ENCODE peak calls at places on chromosomes 11 and 22, in five cellular contexts. One of them, this sample, is unnamed.
A peak's percentile ranks its signal among the peaks of the same experiment; 100 is the strongest.

GRCh38 chr11:45332486-45332934 is 46.4 kb upstream of the SYT13 start:
- DNase-seq in HEK293T: peak; percentile 73
- DNase-seq in NCI-H1092: peak; percentile 42
- DNase-seq in astrocyte of the spinal cord: peak; percentile 30
- DNase-seq in GM03348: peak; percentile 82
- DNase-seq in this sample: peak; percentile 59

GRCh38 chr22:43152355-43153071 is 1.2 kb downstream of the TSPO start:
- DNase-seq in HEK293T: no peak
- DNase-seq in NCI-H1092: no peak
- DNase-seq in astrocyte of the spinal cord: peak; percentile 38
- DNase-seq in GM03348: peak; percentile 86
- DNase-seq in this sample: no peak

GRCh38 chr11:69218946-69219720 is 63.4 kb downstream of the SMIM38 start:
- DNase-seq in HEK293T: no peak
- DNase-seq in NCI-H1092: no peak
- DNase-seq in astrocyte of the spinal cord: no peak
- DNase-seq in GM03348: no peak
- DNase-seq in this sample: no peak

GRCh38 chr22:37749223-37749622 is 52.4 kb downstream of the TRIOBP start:
- DNase-seq in HEK293T: no peak
- DNase-seq in NCI-H1092: no peak
- DNase-seq in astrocyte of the spinal cord: no peak
- DNase-seq in GM03348: no peak
- DNase-seq in this sample: no peak

GRCh38 chr11:134907636-134908035 is 495.6 kb upstream of the B3GAT1 start:
- DNase-seq in HEK293T: no peak
- DNase-seq in NCI-H1092: no peak
- DNase-seq in astrocyte of the spinal cord: no peak
- DNase-seq in GM03348: no peak
- DNase-seq in this sample: no peak

GRCh38 chr11:9150501-9150900 is 59.1 kb upstream of the SCUBE2 start:
- DNase-seq in HEK293T: no peak
- DNase-seq in NCI-H1092: no peak
- DNase-seq in astrocyte of the spinal cord: peak; percentile 66
- DNase-seq in GM03348: peak; percentile 37
- DNase-seq in this sample: no peak

GRCh38 chr11:8205566-8205965 is 36.7 kb upstream of the RIC3 start:
- DNase-seq in HEK293T: no peak
- DNase-seq in NCI-H1092: no peak
- DNase-seq in astrocyte of the spinal cord: no peak
- DNase-seq in GM03348: no peak
- DNase-seq in this sample: no peak

GRCh38 chr11:63670738-63671321 is 346 bp downstream of the ATL3 start:
- DNase-seq in HEK293T: peak; percentile 40
- DNase-seq in NCI-H1092: peak; percentile 52
- DNase-seq in astrocyte of the spinal cord: no peak
- DNase-seq in GM03348: peak; percentile 79
- DNase-seq in this sample: peak; percentile 56

GRCh38 chr22:27420817-27421361 is 380.7 kb downstream of the MN1 start:
- DNase-seq in HEK293T: no peak
- DNase-seq in NCI-H1092: peak; percentile 39
- DNase-seq in astrocyte of the spinal cord: peak; percentile 98
- DNase-seq in GM03348: peak; percentile 90
- DNase-seq in this sample: no peak

GRCh38 chr11:109940816-109941215 is 152.4 kb upstream of the ZC3H12C start:
- DNase-seq in HEK293T: no peak
- DNase-seq in NCI-H1092: no peak
- DNase-seq in astrocyte of the spinal cord: peak; percentile 71
- DNase-seq in GM03348: no peak
- DNase-seq in this sample: no peak

GRCh38 chr22:37454857-37455686 is 27.8 kb upstream of the ELFN2 start:
- DNase-seq in HEK293T: no peak
- DNase-seq in NCI-H1092: peak; percentile 58
- DNase-seq in astrocyte of the spinal cord: peak; percentile 87
- DNase-seq in GM03348: peak; percentile 76
- DNase-seq in this sample: no peak

GRCh38 chr11:8256271-8257002 is 7.2 kb downstream of the LMO1 start:
- DNase-seq in HEK293T: no peak
- DNase-seq in NCI-H1092: no peak
- DNase-seq in astrocyte of the spinal cord: no peak
- DNase-seq in GM03348: no peak
- DNase-seq in this sample: no peak

GRCh38 chr11:129331871-129332274 is 43.8 kb upstream of the BARX2 start:
- DNase-seq in HEK293T: peak; percentile 81
- DNase-seq in NCI-H1092: peak; percentile 95
- DNase-seq in astrocyte of the spinal cord: peak; percentile 74
- DNase-seq in GM03348: peak; percentile 88
- DNase-seq in this sample: peak; percentile 36

GRCh38 chr11:72743321-72744221 is 8.6 kb downstream of the ARAP1 start:
- DNase-seq in HEK293T: no peak
- DNase-seq in NCI-H1092: no peak
- DNase-seq in astrocyte of the spinal cord: no peak
- DNase-seq in GM03348: no peak
- DNase-seq in this sample: no peak

GRCh38 chr11:10600570-10601248 is 32.2 kb upstream of the LYVE1 start:
- DNase-seq in HEK293T: no peak
- DNase-seq in NCI-H1092: no peak
- DNase-seq in astrocyte of the spinal cord: no peak
- DNase-seq in GM03348: no peak
- DNase-seq in this sample: no peak

GRCh38 chr22:45073064-45073463 is 63.3 kb upstream of the PHF21B start:
- DNase-seq in HEK293T: no peak
- DNase-seq in NCI-H1092: no peak
- DNase-seq in astrocyte of the spinal cord: no peak
- DNase-seq in GM03348: no peak
- DNase-seq in this sample: no peak

GRCh38 chr11:118514103-118514502 is 13.2 kb upstream of the TTC36 start:
- DNase-seq in HEK293T: no peak
- DNase-seq in NCI-H1092: no peak
- DNase-seq in astrocyte of the spinal cord: no peak
- DNase-seq in GM03348: no peak
- DNase-seq in this sample: no peak

GRCh38 chr22:48577014-48577690 is 1250.5 kb downstream of the BRD1 start:
- DNase-seq in HEK293T: no peak
- DNase-seq in NCI-H1092: no peak
- DNase-seq in astrocyte of the spinal cord: no peak
- DNase-seq in GM03348: no peak
- DNase-seq in this sample: no peak

GRCh38 chr22:39287076-39287743 is 32.2 kb downstream of the RPL3 start:
- DNase-seq in HEK293T: no peak
- DNase-seq in NCI-H1092: no peak
- DNase-seq in astrocyte of the spinal cord: no peak
- DNase-seq in GM03348: no peak
- DNase-seq in this sample: no peak

GRCh38 chr22:21621891-21622623 is 7.8 kb downstream of the YDJC start:
- DNase-seq in HEK293T: no peak
- DNase-seq in NCI-H1092: no peak
- DNase-seq in astrocyte of the spinal cord: no peak
- DNase-seq in GM03348: no peak
- DNase-seq in this sample: no peak

GRCh38 chr11:7416080-7416479 is 69.2 kb upstream of the OLFML1 start:
- DNase-seq in HEK293T: no peak
- DNase-seq in NCI-H1092: no peak
- DNase-seq in astrocyte of the spinal cord: no peak
- DNase-seq in GM03348: no peak
- DNase-seq in this sample: no peak

GRCh38 chr22:46810856-46811786 is 48.7 kb downstream of the TBC1D22A start:
- DNase-seq in HEK293T: no peak
- DNase-seq in NCI-H1092: no peak
- DNase-seq in astrocyte of the spinal cord: no peak
- DNase-seq in GM03348: no peak
- DNase-seq in this sample: no peak

GRCh38 chr11:96014234-96014633 is 90.3 kb upstream of the MTMR2 start:
- DNase-seq in HEK293T: no peak
- DNase-seq in NCI-H1092: no peak
- DNase-seq in astrocyte of the spinal cord: peak; percentile 65
- DNase-seq in GM03348: peak; percentile 39
- DNase-seq in this sample: peak; percentile 25

GRCh38 chr22:48496226-48496845 is 1331.3 kb downstream of the BRD1 start:
- DNase-seq in HEK293T: no peak
- DNase-seq in NCI-H1092: no peak
- DNase-seq in astrocyte of the spinal cord: no peak
- DNase-seq in GM03348: no peak
- DNase-seq in this sample: no peak

GRCh38 chr11:415640-416041 is 842 bp upstream of the SIGIRR start:
- DNase-seq in HEK293T: no peak
- DNase-seq in NCI-H1092: no peak
- DNase-seq in astrocyte of the spinal cord: no peak
- DNase-seq in GM03348: no peak
- DNase-seq in this sample: no peak

This sample was measured in NCI-H2227 treated with DMSO at 0.1 percent for 48 hours.